ENCODE peak calls at places on chromosomes 1 and 21, in seven cellular contexts. W is ovary, I is transverse colon, E is progenitor cell of endocrine pancreas, R is endothelial cell, C is H9, P is prostate gland. A is an unnamed sample.

GRCh38 chr1:183569141-183569540 is 21.1 kb downstream of the NCF2 start:
- DNase-seq in P (no peak), I (no peak), C (no peak), R (no peak), W (no peak), E (no peak), A (no peak)

GRCh38 chr1:97999320-97999719 is 78.5 kb upstream of the DPYD start:
- DNase-seq in E (no peak), R (no peak), W (no peak), C (no peak), P (no peak), I (no peak), A (no peak)

GRCh38 chr1:6342031-6342430 is 51.5 kb downstream of the ACOT7 start:
- DNase-seq in P (no peak), W (no peak), R (no peak), I (no peak), C (no peak), E (no peak), A (peak; percentile 52)

GRCh38 chr21:42613756-42614155 is 39.7 kb upstream of the PDE9A start:
- DNase-seq in E (no peak), P (no peak), W (no peak), I (no peak), C (no peak), R (no peak), A (no peak)

GRCh38 chr1:2391034-2391384 is 345 bp downstream of the MORN1 start:
- DNase-seq in E (no peak), W (no peak), I (peak; percentile 44), R (peak; percentile 58), C (no peak), P (no peak), A (peak; percentile 61)

GRCh38 chr21:38404134-38404533 is 94.1 kb downstream of the ERG start:
- DNase-seq in R (no peak), W (no peak), P (no peak), C (no peak), E (no peak), I (no peak), A (no peak)

GRCh38 chr1:23402286-23403037 is 22.1 kb downstream of the TCEA3 start:
- DNase-seq in C (no peak), W (no peak), P (no peak), I (peak; percentile 61), E (no peak), R (no peak), A (no peak)

GRCh38 chr1:209051598-209051997 is 531.9 kb upstream of the CAMK1G start:
- DNase-seq in I (peak; percentile 74), W (no peak), E (no peak), C (no peak), P (no peak), R (no peak), A (no peak)

GRCh38 chr1:3054474-3054873 is 14.5 kb upstream of the PRDM16 start:
- DNase-seq in I (no peak), P (no peak), R (no peak), W (no peak), E (no peak), C (peak; percentile 10), A (no peak)

GRCh38 chr1:16067127-16067768 is 6.2 kb downstream of the FAM131C start:
- DNase-seq in C (no peak), R (no peak), I (peak; percentile 49), P (no peak), W (no peak), E (peak; percentile 50), A (no peak)

GRCh38 chr1:164768045-164768402 is 209.0 kb downstream of the PBX1 start:
- DNase-seq in P (no peak), I (no peak), E (no peak), C (no peak), W (no peak), R (no peak), A (no peak)

GRCh38 chr1:153801028-153801625 is 25.9 kb downstream of the SLC27A3 start:
- DNase-seq in C (no peak), P (no peak), W (no peak), R (no peak), E (no peak), I (no peak), A (no peak)

GRCh38 chr1:68015369-68015768 is 35.1 kb downstream of the DIRAS3 start:
- DNase-seq in I (no peak), R (no peak), P (no peak), W (no peak), E (no peak), C (no peak), A (no peak)

GRCh38 chr1:178412400-178412770 is 84.4 kb downstream of the CLEC20A start:
- DNase-seq in C (no peak), W (no peak), I (no peak), P (no peak), E (no peak), R (no peak), A (no peak)

GRCh38 chr1:53430779-53431178 is 28.4 kb upstream of the DMRTB1 start:
- DNase-seq in I (no peak), C (peak; percentile 85), E (no peak), W (no peak), P (no peak), R (no peak), A (no peak)

GRCh38 chr1:51575406-51576084 is 41.3 kb upstream of the OSBPL9 start:
- DNase-seq in W (no peak), P (no peak), E (no peak), C (no peak), I (no peak), R (no peak), A (no peak)

GRCh38 chr1:201791775-201792166 is 37.2 kb upstream of the IPO9 start:
- DNase-seq in W (peak; percentile 50), I (no peak), R (no peak), E (no peak), P (no peak), C (no peak), A (no peak)

GRCh38 chr1:33296824-33297223 is 24.1 kb downstream of the A3GALT2 start:
- DNase-seq in P (no peak), W (peak; percentile 15), E (no peak), R (no peak), C (no peak), I (no peak), A (no peak)

GRCh38 chr1:66478116-66478515 is 55.8 kb upstream of the SGIP1 start:
- DNase-seq in R (no peak), P (no peak), W (no peak), I (no peak), C (no peak), E (no peak), A (no peak)

GRCh38 chr1:228044961-228045360 is 37.5 kb upstream of the ARF1 start:
- DNase-seq in W (no peak), C (peak; percentile 21), R (no peak), P (no peak), I (no peak), E (no peak), A (no peak)

GRCh38 chr1:85386068-85386722 is 78.8 kb downstream of the DDAH1 start:
- DNase-seq in R (no peak), E (no peak), W (no peak), C (no peak), I (no peak), P (no peak), A (no peak)

GRCh38 chr1:210123383-210123782 is 109.2 kb upstream of the SERTAD4 start:
- DNase-seq in P (no peak), E (no peak), C (no peak), I (no peak), W (no peak), R (no peak), A (no peak)

GRCh38 chr1:206880310-206880709 is 14.9 kb downstream of the IL20 start:
- DNase-seq in I (no peak), W (no peak), P (no peak), R (no peak), C (no peak), E (no peak), A (no peak)

GRCh38 chr1:206883876-206884275 is 13.4 kb upstream of the IL24 start:
- DNase-seq in P (no peak), I (no peak), R (no peak), C (no peak), W (no peak), E (no peak), A (no peak)

GRCh38 chr1:206883160-206883559 is 14.1 kb upstream of the IL24 start:
- DNase-seq in I (no peak), C (no peak), P (no peak), W (no peak), E (no peak), R (no peak), A (no peak)

GRCh38 chr1:206885341-206886060 is 11.7 kb upstream of the IL24 start:
- DNase-seq in R (no peak), C (no peak), I (no peak), W (no peak), P (no peak), E (no peak), A (no peak)

GRCh38 chr1:206882555-206882954 is 14.7 kb upstream of the IL24 start:
- DNase-seq in W (no peak), R (no peak), E (no peak), C (no peak), P (no peak), I (no peak), A (no peak)
- TF ChIP-seq CTCF in W (no peak), R (peak; percentile 52), E (peak; percentile 21), C (peak; percentile 53), P (no peak), I (no peak), A (peak; percentile 28)

DNA sequence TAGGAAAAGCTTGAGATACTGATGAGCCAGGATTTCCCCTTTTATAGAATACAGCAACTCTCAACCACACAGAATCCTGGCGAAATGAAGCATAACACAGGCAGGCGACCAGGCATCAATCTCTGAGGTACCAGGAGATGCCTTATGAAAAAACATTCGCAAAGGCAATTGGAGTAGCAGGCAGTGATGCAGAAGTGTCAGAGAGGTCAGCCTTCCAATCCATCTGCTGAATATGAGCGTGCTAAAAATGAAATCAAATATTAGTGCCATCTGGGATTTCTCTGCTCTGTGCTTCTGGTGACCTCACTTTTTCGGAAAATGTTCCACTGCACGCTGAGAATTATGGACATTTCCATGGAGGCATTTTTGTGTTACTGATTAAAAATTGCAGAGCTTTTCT is 258.8 kb downstream of the VAV3 start:
- DNase-seq in C (no peak), R (no peak), I (no peak), E (no peak), P (no peak), W (no peak), A (no peak)
- TF ChIP-seq CTCF in C (no peak), R (no peak), I (no peak), E (no peak), P (no peak), W (no peak), A (no peak)

GRCh38 chr1:8323706-8324105 is 5.8 kb downstream of the SLC45A1 start:
- DNase-seq in I (no peak), R (no peak), C (no peak), P (no peak), E (no peak), W (peak; percentile 41), A (no peak)
- TF ChIP-seq CTCF in I (no peak), R (no peak), C (no peak), P (no peak), E (no peak), W (no peak), A (no peak)

DNA sequence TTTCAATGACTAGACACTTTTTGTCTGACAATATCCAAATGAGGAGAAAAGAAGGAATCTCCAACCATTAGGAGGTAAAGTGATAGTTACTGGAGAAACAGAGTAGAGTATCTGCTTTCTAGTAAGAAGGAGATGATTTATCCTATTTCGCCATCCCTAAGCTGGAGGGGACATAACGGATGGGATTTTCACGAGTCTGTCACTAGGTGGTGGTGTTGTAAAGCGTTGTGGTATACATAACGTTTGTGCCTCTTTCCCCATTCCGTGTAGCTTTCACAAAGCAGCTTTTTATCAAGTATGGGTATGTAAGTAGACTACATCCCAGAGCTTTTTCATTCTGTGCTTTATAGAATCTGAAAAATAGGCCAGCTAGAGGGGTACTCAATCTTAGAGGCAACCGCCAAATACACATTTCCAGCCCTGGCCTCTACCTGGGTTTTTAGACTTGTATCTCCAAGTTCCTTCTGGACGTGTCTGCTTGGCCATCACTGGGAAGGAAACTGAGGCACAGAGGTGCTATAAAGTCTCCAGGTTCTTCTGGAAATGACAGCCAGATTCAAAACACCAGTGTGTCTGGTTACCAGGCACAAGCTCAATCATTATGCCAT is 33.3 kb upstream of the FAM3B start:
- DNase-seq in R (peak; percentile 50), P (peak; percentile 72), E (peak; percentile 31), W (no peak), I (peak; percentile 50), C (peak; percentile 45), A (peak; percentile 39)
- TF ChIP-seq CTCF in R (peak; percentile 16), P (peak; percentile 86), E (peak; percentile 81), W (peak; percentile 34), I (peak; percentile 83), C (peak; percentile 85), A (peak; percentile 79)

A was measured in nephron progenitor cell.